ENCODE peak calls at places on chromosomes 7 and 10, in eight cellular contexts. R is activated CD4-positive, alpha-beta T cell treated with anti-CD3 and anti-CD28 coated beads, Interleukin-2, amount 50 U/mL, for 1 hour; Z is right cardiac atrium; T is stimulated activated effector memory CD8-positive, alpha-beta T cell treated with anti-CD3 and anti-CD28 coated beads, Interleukin-12 subunit alpha, Interleukin-12 subunit beta, amount 100 ng/mL, for 72 hours; F is GM18507; S is kidney epithelial cell; B is RWPE2; D is cardiac muscle cell. O is an unnamed sample.
A peak's percentile ranks its signal among the peaks of the same experiment; 100 is the strongest.

GRCh38 chr7:25260862-25261454 is 32.7 kb upstream of the NPVF start:
- DNase-seq in S (no peak), D (no peak), F (peak; percentile 4), R (no peak), T (no peak), Z (no peak), B (no peak), O (no peak)

GRCh38 chr7:23284861-23285260 is 14.3 kb upstream of the MALSU1 start:
- DNase-seq in B (no peak), S (no peak), R (no peak), Z (no peak), F (no peak), T (no peak), D (no peak), O (no peak)

GRCh38 chr7:143980746-143981510 is 19.2 kb upstream of the OR6B1 start:
- DNase-seq in F (no peak), B (no peak), Z (no peak), T (no peak), D (no peak), S (no peak), R (no peak), O (no peak)

GRCh38 chr10:88826390-88826789 is 23.9 kb downstream of the LIPM start:
- DNase-seq in R (no peak), T (no peak), Z (no peak), B (no peak), D (no peak), S (no peak), F (no peak), O (no peak)

GRCh38 chr7:19674266-19674960 is 34.4 kb downstream of the POLR1F start:
- DNase-seq in Z (no peak), S (no peak), T (no peak), B (no peak), D (no peak), R (no peak), F (no peak), O (no peak)

GRCh38 chr7:49812534-49812933 is 39.1 kb downstream of the VWC2 start:
- DNase-seq in S (no peak), B (no peak), F (no peak), T (no peak), R (no peak), D (no peak), Z (no peak), O (no peak)

GRCh38 chr7:26918241-26918640 is 53.9 kb upstream of the SKAP2 start:
- DNase-seq in B (no peak), F (no peak), Z (no peak), D (no peak), S (no peak), T (no peak), R (no peak), O (no peak)

GRCh38 chr10:110175406-110175805 is 32.0 kb upstream of the MXI1 start:
- DNase-seq in Z (no peak), T (no peak), S (no peak), B (no peak), R (no peak), F (no peak), D (no peak), O (no peak)

GRCh38 chr7:129721139-129721538 is 109.6 kb downstream of the NRF1 start:
- DNase-seq in D (no peak), Z (no peak), S (no peak), T (no peak), R (no peak), B (no peak), F (no peak), O (no peak)

GRCh38 chr10:47283101-47283630 is 16.8 kb upstream of the GDF10 start:
- DNase-seq in Z (no peak), B (no peak), S (no peak), F (no peak), D (no peak), R (no peak), T (no peak), O (no peak)

GRCh38 chr7:13181221-13181620 is 493.8 kb downstream of the ARL4A start:
- DNase-seq in F (no peak), D (no peak), T (no peak), R (no peak), S (peak; percentile 2), Z (peak; percentile 10), B (no peak), O (no peak)

GRCh38 chr7:98180751-98181150 is 30.5 kb upstream of the BHLHA15 start:
- DNase-seq in F (no peak), R (no peak), T (no peak), Z (no peak), D (no peak), S (no peak), B (no peak), O (no peak)

GRCh38 chr10:90437452-90437851 is 420.4 kb downstream of the HTR7 start:
- DNase-seq in F (no peak), T (no peak), B (no peak), D (no peak), R (no peak), S (no peak), Z (no peak), O (no peak)

GRCh38 chr7:2049782-2050510 is 182.8 kb downstream of the MAD1L1 start:
- DNase-seq in Z (no peak), D (no peak), F (no peak), B (peak; percentile 42), S (no peak), T (peak; percentile 54), R (no peak), O (peak; percentile 16)

GRCh38 chr10:1409359-1409750 is 328.0 kb downstream of the ADARB2 start:
- DNase-seq in R (no peak), Z (no peak), B (no peak), D (no peak), S (no peak), T (no peak), F (no peak), O (no peak)

GRCh38 chr7:27190284-27190748 is 5.3 kb upstream of the HOXA11 start:
- DNase-seq in T (no peak), B (peak; percentile 15), Z (no peak), F (no peak), R (no peak), S (no peak), D (no peak), O (no peak)

GRCh38 chr10:104330168-104331117 is 7.8 kb downstream of the ITPRIP start:
- DNase-seq in F (no peak), R (no peak), S (no peak), Z (peak; percentile 78), T (no peak), D (peak; percentile 71), B (no peak), O (peak; percentile 71)

GRCh38 chr10:5078781-5079180 is 15.4 kb upstream of the AKR1C3 start:
- DNase-seq in F (no peak), D (no peak), Z (no peak), R (no peak), B (no peak), S (no peak), T (no peak), O (no peak)

GRCh38 chr10:90306187-90306586 is 551.7 kb downstream of the HTR7 start:
- DNase-seq in T (no peak), R (no peak), B (no peak), S (no peak), D (no peak), F (no peak), Z (no peak), O (no peak)

GRCh38 chr10:95836610-95837367 is 71.0 kb upstream of the CC2D2B start:
- DNase-seq in Z (no peak), R (no peak), D (no peak), T (no peak), F (no peak), S (no peak), B (no peak), O (no peak)

GRCh38 chr7:2330506-2330905 is 16.3 kb upstream of the SNX8 start:
- DNase-seq in T (no peak), D (no peak), F (no peak), R (no peak), Z (no peak), B (no peak), S (no peak), O (no peak)

GRCh38 chr7:99733448-99733847 is 1.5 kb downstream of the CYP3A7 start:
- DNase-seq in T (no peak), S (no peak), D (no peak), R (peak; percentile 1), F (peak; percentile 3), Z (no peak), B (no peak), O (no peak)

GRCh38 chr7:143217806-143218205 is 4.0 kb upstream of the TAS2R40 start:
- DNase-seq in R (no peak), S (no peak), D (no peak), B (no peak), Z (no peak), T (no peak), F (no peak), O (no peak)

GRCh38 chr10:43623351-43623750 is 17.1 kb downstream of the ZNF485 start:
- DNase-seq in S (no peak), D (no peak), T (no peak), B (no peak), R (no peak), F (no peak), Z (no peak), O (no peak)

GRCh38 chr7:31899356-31899927 is 170.8 kb downstream of the PDE1C start:
- DNase-seq in B (no peak), Z (no peak), T (no peak), D (no peak), R (no peak), S (no peak), F (no peak), O (no peak)

GRCh38 chr10:71213127-71213616 is 802 bp downstream of the UNC5B start:
- DNase-seq in T (peak; percentile 59), S (no peak), R (no peak), F (no peak), D (peak; percentile 75), B (peak; percentile 85), Z (no peak), O (peak; percentile 71)

GRCh38 chr10:35331894-35332640 is 4.2 kb upstream of the CCNY start:
- DNase-seq in B (no peak), R (no peak), F (no peak), T (no peak), Z (no peak), D (peak; percentile 58), S (peak; percentile 81), O (no peak)

GRCh38 chr10:100349087-100349486 is 2.1 kb downstream of the SCD start:
- DNase-seq in Z (no peak), F (no peak), R (no peak), S (no peak), B (no peak), T (no peak), D (peak; percentile 43), O (no peak)

GRCh38 chr7:140605337-140605736 is 35.3 kb downstream of the DENND2A start:
- DNase-seq in B (no peak), D (no peak), S (no peak), R (no peak), T (no peak), F (no peak), Z (no peak), O (no peak)

GRCh38 chr10:32982293-32982709 is 24.3 kb upstream of the ITGB1 start:
- DNase-seq in F (no peak), S (no peak), Z (no peak), T (no peak), B (no peak), D (no peak), R (no peak), O (no peak)

GRCh38 chr10:112852308-112852707 is 97.7 kb upstream of the TCF7L2 start:
- DNase-seq in S (no peak), Z (peak; percentile 32), R (no peak), B (no peak), F (no peak), D (no peak), T (no peak), O (peak; percentile 42)

GRCh38 chr7:1235501-1236131 is 2.9 kb downstream of the UNCX start:
- DNase-seq in T (no peak), S (no peak), D (peak; percentile 9), Z (no peak), B (peak; percentile 60), R (no peak), F (no peak), O (no peak)

GRCh38 chr10:19629559-19629958 is 186.7 kb upstream of the PLXDC2 start:
- DNase-seq in D (peak; percentile 17), S (no peak), T (no peak), F (no peak), R (no peak), B (no peak), Z (peak; percentile 81), O (peak; percentile 75)

GRCh38 chr10:101818958-101819633 is 852 bp upstream of the OGA start:
- DNase-seq in B (no peak), S (no peak), F (no peak), Z (no peak), R (peak; percentile 36), T (no peak), D (no peak), O (no peak)

O was measured in left ventricle myocardium superior.